ENCODE peak calls at places on chromosomes 16 and 17, in four cellular contexts. G, O, T and K are unnamed samples.

GRCh38 chr17:31631759-31632158 is 227.3 kb downstream of the COPRS start:
- DNase-seq in T (no peak), O (no peak), G (no peak), K (no peak)

GRCh38 chr17:12256380-12256995 is 235.8 kb downstream of the MAP2K4 start:
- DNase-seq in O (peak), G (no peak), T (no peak), K (peak)

GRCh38 chr16:1171854-1172428 is 19.0 kb downstream of the CACNA1H start:
- DNase-seq in G (no peak), T (no peak), O (no peak), K (no peak)

GRCh38 chr17:80612997-80613731 is 68.5 kb downstream of the RPTOR start:
- DNase-seq in G (no peak), O (no peak), T (no peak), K (no peak)

GRCh38 chr17:47232465-47232864 is 21.2 kb upstream of the ITGB3 start:
- DNase-seq in O (no peak), T (no peak), G (no peak), K (no peak)

GRCh38 chr17:37614823-37615222 is 5.6 kb upstream of the SYNRG start:
- DNase-seq in O (no peak), G (no peak), T (no peak), K (peak)

GRCh38 chr16:89256651-89257254 is 39.2 kb downstream of the ZNF778 start:
- DNase-seq in T (no peak), G (peak), O (peak), K (peak)

GRCh38 chr17:29711588-29712385 is 89.1 kb upstream of the CORO6 start:
- DNase-seq in O (no peak), G (no peak), T (no peak), K (no peak)

GRCh38 chr16:66227766-66228530 is 138.5 kb upstream of the CDH5 start:
- DNase-seq in T (no peak), O (no peak), G (no peak), K (no peak)

GRCh38 chr17:1533649-1534325 is 17.4 kb upstream of the INPP5K start:
- DNase-seq in G (no peak), O (no peak), T (no peak), K (no peak)

GRCh38 chr16:11615756-11616447 is 29.2 kb upstream of the LITAF start:
- DNase-seq in G (no peak), O (no peak), T (no peak), K (no peak)

GRCh38 chr17:3531266-3532101 is 26.1 kb downstream of the TRPV3 start:
- DNase-seq in G (no peak), O (no peak), T (no peak), K (no peak)

GRCh38 chr16:17828012-17828411 is 357.3 kb upstream of the XYLT1 start:
- DNase-seq in O (peak), T (no peak), G (no peak), K (no peak)

GRCh38 chr17:78529251-78529650 is 47.9 kb downstream of the DNAH17 start:
- DNase-seq in T (no peak), O (no peak), G (no peak), K (no peak)

GRCh38 chr17:79741751-79742588 is 11.2 kb downstream of the ENPP7 start:
- DNase-seq in T (peak), O (peak), G (peak), K (peak)

GRCh38 chr17:61397086-61397842 is 2.4 kb upstream of the TBX2 start:
- DNase-seq in G (no peak), O (no peak), T (no peak), K (no peak)

GRCh38 chr17:79073706-79074088 is 927 bp upstream of the ENGASE start:
- DNase-seq in O (no peak), T (no peak), G (no peak), K (no peak)

GRCh38 chr16:69423189-69423588 is 1.2 kb upstream of the CYB5B start:
- DNase-seq in O (no peak), G (no peak), T (no peak), K (no peak)

GRCh38 chr17:2018716-2019490 is 6.2 kb downstream of the RTN4RL1 start:
- DNase-seq in O (no peak), T (no peak), G (no peak), K (no peak)